ENCODE peak calls at places on chromosomes 13 and 19, in nine cellular contexts. One of them, this sample, is unnamed.

GRCh38 chr13:99206873-99207272 is 6.2 kb downstream of the UBAC2 start:
- DNase-seq in heart left ventricle: no peak
- DNase-seq in neuronal stem cell: no peak
- DNase-seq in effector memory CD4-positive, alpha-beta T cell: no peak
- DNase-seq in stomach: no peak
- DNase-seq in GM12878: no peak
- DNase-seq in coronary artery: no peak
- DNase-seq in heart right ventricle: no peak
- DNase-seq in psoas muscle: no peak
- DNase-seq in this sample: no peak

GRCh38 chr19:13934785-13935109 is 3.5 kb downstream of the PODNL1 start:
- DNase-seq in heart left ventricle: no peak
- DNase-seq in neuronal stem cell: no peak
- DNase-seq in effector memory CD4-positive, alpha-beta T cell: no peak
- DNase-seq in stomach: no peak
- DNase-seq in GM12878: no peak
- DNase-seq in coronary artery: no peak
- DNase-seq in heart right ventricle: no peak
- DNase-seq in psoas muscle: no peak
- DNase-seq in this sample: no peak

GRCh38 chr13:97468331-97468730 is 34.4 kb downstream of the RAP2A start:
- DNase-seq in heart left ventricle: no peak
- DNase-seq in neuronal stem cell: no peak
- DNase-seq in effector memory CD4-positive, alpha-beta T cell: no peak
- DNase-seq in stomach: no peak
- DNase-seq in GM12878: no peak
- DNase-seq in coronary artery: no peak
- DNase-seq in heart right ventricle: no peak
- DNase-seq in psoas muscle: no peak
- DNase-seq in this sample: no peak

GRCh38 chr19:16594681-16595091 is 22.5 kb upstream of the SLC35E1 start:
- DNase-seq in heart left ventricle: no peak
- DNase-seq in neuronal stem cell: no peak
- DNase-seq in effector memory CD4-positive, alpha-beta T cell: no peak
- DNase-seq in stomach: no peak
- DNase-seq in GM12878: no peak
- DNase-seq in coronary artery: no peak
- DNase-seq in heart right ventricle: no peak
- DNase-seq in psoas muscle: no peak
- DNase-seq in this sample: no peak

GRCh38 chr19:55027472-55028337 is 10.4 kb downstream of the GP6 start:
- DNase-seq in heart left ventricle: no peak
- DNase-seq in neuronal stem cell: no peak
- DNase-seq in effector memory CD4-positive, alpha-beta T cell: no peak
- DNase-seq in stomach: no peak
- DNase-seq in GM12878: no peak
- DNase-seq in coronary artery: no peak
- DNase-seq in heart right ventricle: no peak
- DNase-seq in psoas muscle: no peak
- DNase-seq in this sample: no peak

GRCh38 chr19:51119675-51120074 is 5.0 kb upstream of the SIGLEC9 start:
- DNase-seq in heart left ventricle: no peak
- DNase-seq in neuronal stem cell: no peak
- DNase-seq in effector memory CD4-positive, alpha-beta T cell: no peak
- DNase-seq in stomach: no peak
- DNase-seq in GM12878: no peak
- DNase-seq in coronary artery: no peak
- DNase-seq in heart right ventricle: no peak
- DNase-seq in psoas muscle: no peak
- DNase-seq in this sample: no peak

GRCh38 chr13:55534306-55534705 is 1606.4 kb upstream of the PRR20A start:
- DNase-seq in heart left ventricle: no peak
- DNase-seq in neuronal stem cell: no peak
- DNase-seq in effector memory CD4-positive, alpha-beta T cell: no peak
- DNase-seq in stomach: no peak
- DNase-seq in GM12878: no peak
- DNase-seq in coronary artery: no peak
- DNase-seq in heart right ventricle: no peak
- DNase-seq in psoas muscle: no peak
- DNase-seq in this sample: no peak

GRCh38 chr19:55165952-55166529 is 372 bp downstream of the DNAAF3 start:
- DNase-seq in heart left ventricle: peak
- DNase-seq in neuronal stem cell: peak
- DNase-seq in effector memory CD4-positive, alpha-beta T cell: no peak
- DNase-seq in stomach: peak
- DNase-seq in GM12878: no peak
- DNase-seq in coronary artery: no peak
- DNase-seq in heart right ventricle: peak
- DNase-seq in psoas muscle: peak
- DNase-seq in this sample: peak

GRCh38 chr13:20193924-20194631 is 1.3 kb upstream of the GJB2 start:
- DNase-seq in heart left ventricle: no peak
- DNase-seq in neuronal stem cell: no peak
- DNase-seq in effector memory CD4-positive, alpha-beta T cell: no peak
- DNase-seq in stomach: no peak
- DNase-seq in GM12878: no peak
- DNase-seq in coronary artery: peak
- DNase-seq in heart right ventricle: no peak
- DNase-seq in psoas muscle: no peak
- DNase-seq in this sample: no peak

GRCh38 chr19:4088975-4089374 is 22.3 kb upstream of the ZBTB7A start:
- DNase-seq in heart left ventricle: no peak
- DNase-seq in neuronal stem cell: no peak
- DNase-seq in effector memory CD4-positive, alpha-beta T cell: peak
- DNase-seq in stomach: no peak
- DNase-seq in GM12878: no peak
- DNase-seq in coronary artery: no peak
- DNase-seq in heart right ventricle: no peak
- DNase-seq in psoas muscle: no peak
- DNase-seq in this sample: no peak

GRCh38 chr19:4089400-4089908 is 22.8 kb upstream of the ZBTB7A start:
- DNase-seq in heart left ventricle: peak
- DNase-seq in neuronal stem cell: no peak
- DNase-seq in effector memory CD4-positive, alpha-beta T cell: peak
- DNase-seq in stomach: no peak
- DNase-seq in GM12878: no peak
- DNase-seq in coronary artery: no peak
- DNase-seq in heart right ventricle: no peak
- DNase-seq in psoas muscle: no peak
- DNase-seq in this sample: no peak

GRCh38 chr19:4088065-4088679 is 21.5 kb upstream of the ZBTB7A start:
- DNase-seq in heart left ventricle: no peak
- DNase-seq in neuronal stem cell: no peak
- DNase-seq in effector memory CD4-positive, alpha-beta T cell: no peak
- DNase-seq in stomach: no peak
- DNase-seq in GM12878: no peak
- DNase-seq in coronary artery: no peak
- DNase-seq in heart right ventricle: no peak
- DNase-seq in psoas muscle: no peak
- DNase-seq in this sample: no peak

GRCh38 chr19:4090351-4091220 is 23.9 kb upstream of the ZBTB7A start:
- DNase-seq in heart left ventricle: no peak
- DNase-seq in neuronal stem cell: no peak
- DNase-seq in effector memory CD4-positive, alpha-beta T cell: no peak
- DNase-seq in stomach: no peak
- DNase-seq in GM12878: no peak
- DNase-seq in coronary artery: no peak
- DNase-seq in heart right ventricle: no peak
- DNase-seq in psoas muscle: no peak
- DNase-seq in this sample: no peak

DNA sequence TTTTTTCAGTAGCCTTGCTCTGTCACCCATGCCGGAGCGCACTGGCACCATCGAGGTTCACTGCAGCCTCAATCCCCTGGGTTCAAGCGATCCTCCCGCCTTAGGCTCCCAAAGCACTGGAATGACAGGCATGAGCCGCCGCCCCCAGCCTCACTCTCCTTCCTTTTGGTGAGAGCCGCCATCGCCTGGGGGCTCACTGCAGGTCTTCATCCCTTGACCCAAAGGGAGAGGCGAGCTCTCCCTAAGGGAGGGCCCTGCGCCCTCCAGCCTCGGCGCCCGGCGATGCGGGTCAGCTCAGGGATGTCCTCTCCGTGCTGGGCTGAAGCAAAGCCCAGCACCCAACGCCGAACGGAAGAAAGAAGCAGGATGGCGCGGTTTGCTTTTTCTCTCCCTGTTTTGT is 23.2 kb upstream of the ZBTB7A start:
- DNase-seq in heart left ventricle: no peak
- DNase-seq in neuronal stem cell: no peak
- DNase-seq in effector memory CD4-positive, alpha-beta T cell: no peak
- DNase-seq in stomach: no peak
- DNase-seq in GM12878: no peak
- DNase-seq in coronary artery: no peak
- DNase-seq in heart right ventricle: no peak
- DNase-seq in psoas muscle: no peak
- DNase-seq in this sample: no peak
- H3K27ac ChIP-seq in heart left ventricle: no peak
- H3K27ac ChIP-seq in neuronal stem cell: no peak
- H3K27ac ChIP-seq in effector memory CD4-positive, alpha-beta T cell: peak
- H3K27ac ChIP-seq in stomach: peak
- H3K27ac ChIP-seq in GM12878: peak
- H3K27ac ChIP-seq in coronary artery: peak
- H3K27ac ChIP-seq in heart right ventricle: peak
- H3K27ac ChIP-seq in psoas muscle: no peak
- H3K27ac ChIP-seq in this sample: peak

DNA sequence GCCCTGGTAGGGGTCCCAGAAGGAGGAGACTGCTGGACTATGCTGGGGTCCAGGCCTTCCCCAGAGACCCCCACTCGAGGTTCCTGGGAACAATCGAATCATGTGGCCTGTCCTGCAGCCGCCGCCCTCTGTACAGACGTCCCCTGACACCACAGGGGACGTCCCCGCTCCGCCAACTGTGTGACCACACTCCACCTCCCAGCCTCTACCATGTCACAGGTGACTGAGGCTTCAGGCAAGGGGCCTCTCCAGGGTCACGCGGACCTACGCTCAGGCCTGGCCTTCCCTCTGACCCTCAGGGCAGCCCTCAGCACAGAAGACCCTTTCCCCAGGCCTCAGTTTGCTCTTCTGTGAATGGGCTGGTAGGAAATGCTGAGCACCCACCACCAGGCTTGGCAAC is 13.1 kb upstream of the TMEM161A start:
- DNase-seq in heart left ventricle: no peak
- DNase-seq in neuronal stem cell: no peak
- DNase-seq in effector memory CD4-positive, alpha-beta T cell: no peak
- DNase-seq in stomach: no peak
- DNase-seq in GM12878: no peak
- DNase-seq in coronary artery: no peak
- DNase-seq in heart right ventricle: no peak
- DNase-seq in psoas muscle: no peak
- DNase-seq in this sample: no peak
- H3K27ac ChIP-seq in heart left ventricle: no peak
- H3K27ac ChIP-seq in neuronal stem cell: no peak
- H3K27ac ChIP-seq in effector memory CD4-positive, alpha-beta T cell: no peak
- H3K27ac ChIP-seq in stomach: no peak
- H3K27ac ChIP-seq in GM12878: peak
- H3K27ac ChIP-seq in coronary artery: no peak
- H3K27ac ChIP-seq in heart right ventricle: no peak
- H3K27ac ChIP-seq in psoas muscle: no peak
- H3K27ac ChIP-seq in this sample: no peak

DNA sequence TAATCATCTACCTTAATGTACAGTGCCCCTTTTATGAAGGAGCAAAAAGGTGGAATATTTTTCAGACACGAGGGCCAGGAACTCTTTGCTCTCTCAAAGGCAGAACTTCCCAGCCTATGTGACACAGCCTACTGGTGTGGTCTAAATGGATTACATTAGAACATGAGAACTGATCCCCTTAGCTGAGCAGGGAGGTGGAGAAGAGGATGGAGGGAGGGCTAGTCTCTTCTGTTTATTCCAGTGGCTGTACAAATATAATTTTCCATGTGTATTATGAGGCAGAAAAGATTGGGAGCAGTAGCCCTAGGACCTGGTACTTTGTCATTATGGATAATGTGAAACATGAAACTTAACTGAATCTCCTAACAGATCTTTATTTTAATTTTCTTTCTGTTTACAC is 82.1 kb downstream of the WDFY2 start:
- DNase-seq in heart left ventricle: no peak
- DNase-seq in neuronal stem cell: no peak
- DNase-seq in effector memory CD4-positive, alpha-beta T cell: no peak
- DNase-seq in stomach: no peak
- DNase-seq in GM12878: no peak
- DNase-seq in coronary artery: no peak
- DNase-seq in heart right ventricle: no peak
- DNase-seq in psoas muscle: no peak
- DNase-seq in this sample: no peak
- H3K27ac ChIP-seq in heart left ventricle: no peak
- H3K27ac ChIP-seq in neuronal stem cell: no peak
- H3K27ac ChIP-seq in effector memory CD4-positive, alpha-beta T cell: no peak
- H3K27ac ChIP-seq in stomach: no peak
- H3K27ac ChIP-seq in GM12878: no peak
- H3K27ac ChIP-seq in coronary artery: peak
- H3K27ac ChIP-seq in heart right ventricle: no peak
- H3K27ac ChIP-seq in psoas muscle: no peak
- H3K27ac ChIP-seq in this sample: no peak

GRCh38 chr19:43464089-43464775 is 1.2 kb downstream of the LYPD3 start:
- DNase-seq in heart left ventricle: peak
- DNase-seq in neuronal stem cell: no peak
- DNase-seq in effector memory CD4-positive, alpha-beta T cell: no peak
- DNase-seq in stomach: peak
- DNase-seq in GM12878: no peak
- DNase-seq in coronary artery: no peak
- DNase-seq in heart right ventricle: peak
- DNase-seq in psoas muscle: peak
- DNase-seq in this sample: peak
- H3K27ac ChIP-seq in heart left ventricle: peak
- H3K27ac ChIP-seq in neuronal stem cell: peak
- H3K27ac ChIP-seq in effector memory CD4-positive, alpha-beta T cell: peak
- H3K27ac ChIP-seq in stomach: peak
- H3K27ac ChIP-seq in GM12878: no peak
- H3K27ac ChIP-seq in coronary artery: peak
- H3K27ac ChIP-seq in heart right ventricle: peak
- H3K27ac ChIP-seq in psoas muscle: peak
- H3K27ac ChIP-seq in this sample: peak

DNA sequence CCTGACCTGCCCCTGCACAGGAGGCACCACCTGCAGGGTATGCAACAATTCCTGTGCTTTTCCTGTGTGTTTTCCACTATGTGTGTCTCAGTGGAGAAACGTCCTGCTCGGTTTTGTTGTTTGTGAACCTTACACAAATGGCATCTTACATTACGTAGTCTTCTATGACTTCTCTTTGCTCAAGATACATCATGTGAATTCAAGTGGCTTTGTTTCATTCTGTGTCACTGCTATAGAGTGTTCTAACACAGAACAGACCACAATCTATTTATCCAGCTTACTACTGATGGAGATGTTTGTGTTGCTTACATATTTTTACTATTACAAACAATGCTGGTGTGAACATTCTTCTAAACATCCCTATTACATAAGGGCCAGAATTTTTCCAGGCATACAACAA is 97.7 kb downstream of the ANKRD10 start:
- DNase-seq in heart left ventricle: no peak
- DNase-seq in neuronal stem cell: no peak
- DNase-seq in effector memory CD4-positive, alpha-beta T cell: no peak
- DNase-seq in stomach: no peak
- DNase-seq in GM12878: no peak
- DNase-seq in coronary artery: no peak
- DNase-seq in heart right ventricle: no peak
- DNase-seq in psoas muscle: no peak
- DNase-seq in this sample: no peak
- H3K27ac ChIP-seq in heart left ventricle: no peak
- H3K27ac ChIP-seq in neuronal stem cell: no peak
- H3K27ac ChIP-seq in effector memory CD4-positive, alpha-beta T cell: no peak
- H3K27ac ChIP-seq in stomach: no peak
- H3K27ac ChIP-seq in GM12878: no peak
- H3K27ac ChIP-seq in coronary artery: no peak
- H3K27ac ChIP-seq in heart right ventricle: no peak
- H3K27ac ChIP-seq in psoas muscle: peak
- H3K27ac ChIP-seq in this sample: no peak

GRCh38 chr13:45422731-45423130 is 4.6 kb upstream of the SLC25A30 start:
- DNase-seq in heart left ventricle: no peak
- DNase-seq in neuronal stem cell: no peak
- DNase-seq in effector memory CD4-positive, alpha-beta T cell: no peak
- DNase-seq in stomach: no peak
- DNase-seq in GM12878: no peak
- DNase-seq in coronary artery: no peak
- DNase-seq in heart right ventricle: no peak
- DNase-seq in psoas muscle: no peak
- DNase-seq in this sample: no peak
- H3K27ac ChIP-seq in heart left ventricle: no peak
- H3K27ac ChIP-seq in neuronal stem cell: no peak
- H3K27ac ChIP-seq in effector memory CD4-positive, alpha-beta T cell: no peak
- H3K27ac ChIP-seq in stomach: no peak
- H3K27ac ChIP-seq in GM12878: no peak
- H3K27ac ChIP-seq in coronary artery: no peak
- H3K27ac ChIP-seq in heart right ventricle: no peak
- H3K27ac ChIP-seq in psoas muscle: peak
- H3K27ac ChIP-seq in this sample: no peak

This sample was measured in substantia nigra.